ENCODE peak calls at places on chromosomes 5 and 9, in eight cellular contexts. P is activated CD8-positive, alpha-beta memory T cell treated with anti-CD3 and anti-CD28 coated beads for 48 hours; H is Ammon's horn; M is pons; O is HFF-Myc; Q is IMR-90; A is stimulated activated CD8-positive, alpha-beta memory T cell treated with anti-CD3 and anti-CD28 coated beads, Interleukin-4, amount 100 ng/mL, for 1 hour; K is GM04504. E is an unnamed sample.

GRCh38 chr9:88536951-88537742 is 2.2 kb downstream of the NXNL2 start:
- DNase-seq in H (no peak), K (no peak), O (no peak), Q (no peak), A (no peak), P (no peak), M (no peak), E (no peak)

GRCh38 chr5:122844136-122844915 is 1.1 kb upstream of the SNX24 start:
- DNase-seq in O (no peak), A (no peak), H (no peak), K (no peak), P (no peak), Q (no peak), M (peak; percentile 45), E (no peak)

GRCh38 chr5:179914032-179914755 is 6.5 kb upstream of the TBC1D9B start:
- DNase-seq in M (peak; percentile 31), O (no peak), A (no peak), Q (peak; percentile 53), P (no peak), K (peak; percentile 45), H (no peak), E (no peak)

GRCh38 chr5:157342822-157343402 is 77.0 kb downstream of the CYFIP2 start:
- DNase-seq in Q (no peak), O (no peak), A (no peak), P (no peak), K (no peak), H (no peak), M (no peak), E (no peak)

GRCh38 chr9:93813687-93814560 is 141.2 kb downstream of the BARX1 start:
- DNase-seq in H (no peak), Q (no peak), P (no peak), M (no peak), K (no peak), A (no peak), O (no peak), E (no peak)

GRCh38 chr5:109529987-109530386 is 120.2 kb upstream of the PJA2 start:
- DNase-seq in A (no peak), O (no peak), M (no peak), Q (no peak), P (no peak), K (no peak), H (no peak), E (no peak)

GRCh38 chr5:108481355-108481931 is 99.5 kb upstream of the FBXL17 start:
- DNase-seq in H (peak; percentile 19), Q (peak; percentile 42), M (peak; percentile 50), K (no peak), A (no peak), O (no peak), P (no peak), E (peak; percentile 47)

GRCh38 chr9:84000186-84000585 is 19.6 kb downstream of the RMI1 start:
- DNase-seq in K (no peak), P (no peak), A (no peak), M (no peak), Q (peak; percentile 38), H (no peak), O (no peak), E (no peak)

GRCh38 chr5:111960466-111961215 is 203.6 kb upstream of the NREP start:
- DNase-seq in H (no peak), M (no peak), O (no peak), Q (peak; percentile 63), K (no peak), A (no peak), P (no peak), E (no peak)

GRCh38 chr9:31996331-31996730 is 388.1 kb upstream of the ACO1 start:
- DNase-seq in P (no peak), H (no peak), O (no peak), Q (no peak), A (no peak), K (no peak), M (no peak), E (no peak)

GRCh38 chr9:103183569-103184191 is 188.5 kb downstream of the CYLC2 start:
- DNase-seq in Q (no peak), A (no peak), P (no peak), H (peak; percentile 2), O (no peak), M (no peak), K (no peak), E (no peak)

GRCh38 chr5:14591548-14591947 is 10.0 kb downstream of the OTULINL start:
- DNase-seq in A (no peak), P (no peak), Q (peak; percentile 15), O (no peak), K (no peak), H (no peak), M (no peak), E (no peak)

GRCh38 chr5:180090098-180090768 is 18.7 kb upstream of the RNF130 start:
- DNase-seq in Q (peak; percentile 59), A (peak; percentile 61), H (peak; percentile 66), K (peak; percentile 36), O (no peak), P (peak; percentile 56), M (peak; percentile 35), E (no peak)

GRCh38 chr9:78565481-78565880 is 268.6 kb downstream of the PSAT1 start:
- DNase-seq in Q (no peak), K (no peak), P (no peak), H (no peak), A (no peak), O (no peak), M (no peak), E (no peak)

GRCh38 chr9:129619787-129620668 is 873 bp downstream of the C9orf50 start:
- DNase-seq in P (no peak), M (no peak), H (no peak), O (no peak), A (no peak), Q (peak; percentile 34), K (no peak), E (no peak)

GRCh38 chr5:1510631-1511030 is 13.1 kb downstream of the LPCAT1 start:
- DNase-seq in A (no peak), P (no peak), H (no peak), O (no peak), K (no peak), M (no peak), Q (no peak), E (no peak)

GRCh38 chr5:68344447-68345111 is 129.0 kb downstream of the PIK3R1 start:
- DNase-seq in O (no peak), Q (peak; percentile 50), P (no peak), K (no peak), A (no peak), H (peak; percentile 62), M (peak; percentile 41), E (no peak)

GRCh38 chr9:121814594-121814993 is 163.2 kb downstream of the DAB2IP start:
- DNase-seq in O (no peak), Q (no peak), P (no peak), M (no peak), K (no peak), A (no peak), H (no peak), E (no peak)

GRCh38 chr9:111013707-111014106 is 24.6 kb downstream of the LPAR1 start:
- DNase-seq in M (no peak), Q (no peak), A (no peak), H (no peak), K (no peak), O (no peak), P (no peak), E (no peak)

GRCh38 chr5:14428302-14429081 is 153.1 kb upstream of the OTULINL start:
- DNase-seq in P (no peak), H (no peak), M (no peak), K (peak; percentile 64), A (no peak), O (no peak), Q (peak; percentile 70), E (no peak)

GRCh38 chr9:1018121-1018520 is 32.0 kb upstream of the DMRT2 start:
- DNase-seq in M (no peak), A (no peak), K (no peak), Q (no peak), P (no peak), H (no peak), O (no peak), E (no peak)

GRCh38 chr9:87581513-87581912 is 83.8 kb downstream of the DAPK1 start:
- DNase-seq in A (no peak), Q (no peak), M (no peak), P (no peak), H (no peak), O (peak; percentile 20), K (no peak), E (no peak)

GRCh38 chr5:180563994-180564393 is 27.3 kb downstream of the SCGB3A1 start:
- DNase-seq in K (no peak), H (no peak), M (no peak), Q (no peak), A (no peak), P (no peak), O (no peak), E (no peak)

GRCh38 chr5:121693864-121694263 is 157.8 kb upstream of the FTMT start:
- DNase-seq in M (no peak), P (no peak), A (no peak), Q (no peak), K (no peak), H (no peak), O (no peak), E (no peak)

GRCh38 chr9:126146254-126147145 is 180.1 kb upstream of the MVB12B start:
- DNase-seq in Q (no peak), A (no peak), K (no peak), H (no peak), O (no peak), M (no peak), P (no peak), E (peak; percentile 13)

GRCh38 chr9:114196924-114197570 is 41.7 kb downstream of the COL27A1 start:
- DNase-seq in M (no peak), O (no peak), H (no peak), K (no peak), A (no peak), P (no peak), Q (peak; percentile 32), E (no peak)

GRCh38 chr9:135702002-135702721 is at the start of gene KCNT1:
- DNase-seq in H (no peak), K (peak; percentile 5), O (no peak), P (peak; percentile 20), Q (peak; percentile 13), A (peak; percentile 17), M (no peak), E (no peak)

GRCh38 chr5:179801304-179802206 is 5.1 kb downstream of the MGAT4B start:
- DNase-seq in A (peak; percentile 76), P (peak; percentile 57), M (no peak), H (no peak), O (no peak), Q (peak; percentile 48), K (no peak), E (no peak)